ENCODE peak calls at places on chromosome X, in nine cellular contexts. F is HepG2, L is lung, S is AG04450, B is neural progenitor cell, G is cardiac muscle cell, I is body of pancreas, J is tibial artery, X is mesendoderm. W is an unnamed sample. For H3K27me3, the result is how much of the 10 kb centered on the place peaks cover.

GRCh38 chrX:84188320-84188834 is 378 bp upstream of the RPS6KA6 start:
- DNase-seq in F (no peak), L (peak), S (peak), B (peak), G (peak), I (peak), J (peak), X (peak), W (peak)

GRCh38 chrX:115689931-115690330 is 129.0 kb downstream of the PLS3 start:
- DNase-seq in F (no peak), L (no peak), S (no peak), B (peak), G (no peak), I (no peak), J (no peak), X (peak), W (peak)

GRCh38 chrX:133849676-133850075 is 135.7 kb downstream of the GPC3 start:
- DNase-seq in F (no peak), L (no peak), S (no peak), B (no peak), G (no peak), I (no peak), J (no peak), X (peak), W (no peak)

GRCh38 chrX:50054147-50054546 is 131.8 kb downstream of the CLCN5 start:
- DNase-seq in F (no peak), L (no peak), S (no peak), B (no peak), G (no peak), I (no peak), J (no peak), X (peak), W (no peak)

GRCh38 chrX:134733595-134733994 is 75.3 kb upstream of the PLAC1 start:
- DNase-seq in F (no peak), L (no peak), S (no peak), B (no peak), G (peak), I (no peak), J (no peak), X (no peak), W (no peak)

GRCh38 chrX:75038925-75039324 is 113.7 kb upstream of the NEXMIF start:
- DNase-seq in F (peak), L (no peak), S (no peak), B (peak), G (peak), I (no peak), J (no peak), X (peak), W (peak)

GRCh38 chrX:115367455-115367854 is 77.9 kb downstream of the LUZP4 start:
- DNase-seq in F (no peak), L (no peak), S (no peak), B (no peak), G (no peak), I (no peak), J (no peak), X (peak), W (peak)

GRCh38 chrX:129968968-129969367 is 13.5 kb upstream of the BCORL1 start:
- DNase-seq in F (no peak), L (no peak), S (no peak), B (no peak), G (no peak), I (no peak), J (no peak), X (no peak), W (no peak)

DNA sequence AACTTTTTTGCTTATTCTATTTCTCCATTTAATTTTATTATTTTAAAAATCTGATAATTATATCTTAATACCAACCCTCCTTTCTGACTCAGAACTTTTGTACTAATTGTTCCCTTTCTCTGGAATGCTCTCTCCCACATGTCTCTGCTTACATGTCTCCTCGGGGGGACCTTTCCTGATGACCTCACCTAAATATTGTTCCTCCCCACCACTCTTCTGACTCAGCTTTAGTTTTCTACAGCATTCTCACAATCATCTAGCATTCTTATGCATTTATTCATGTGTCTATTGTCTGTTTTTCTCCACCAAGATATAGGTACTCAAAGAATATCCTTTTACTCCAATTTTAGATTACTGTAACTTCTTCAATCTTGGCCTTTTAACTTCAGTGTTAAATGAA is 128.7 kb downstream of the MSL3 start:
- DNase-seq in F (no peak), L (no peak), S (no peak), B (no peak), G (no peak), I (no peak), J (no peak), X (peak), W (peak)
- H3K27ac ChIP-seq in F (no peak), L (no peak), S (no peak), B (no peak), G (no peak), I (no peak), J (no peak), X (no peak), W (peak)

GRCh38 chrX:136250191-136251041 is 784 bp downstream of the MAP7D3 start:
- DNase-seq in F (no peak), L (no peak), S (no peak), B (peak), G (peak), I (no peak), J (no peak), X (peak), W (no peak)
- H3K27me3 ChIP-seq in F (under half), L (under half), S (under half), B (under half), G (under half), I (under half), J (under half), X (under half), W (under half)

GRCh38 chrX:21883258-21883657 is 27.5 kb downstream of the YY2 start:
- DNase-seq in F (peak), L (no peak), S (no peak), B (no peak), G (no peak), I (no peak), J (peak), X (no peak), W (peak)
- H3K27ac ChIP-seq in F (no peak), L (no peak), S (no peak), B (no peak), G (peak), I (no peak), J (no peak), X (no peak), W (no peak)

GRCh38 chrX:105820247-105820646 is 2.1 kb upstream of the NRK start:
- DNase-seq in F (no peak), L (no peak), S (no peak), B (peak), G (no peak), I (no peak), J (no peak), X (peak), W (no peak)
- H3K27me3 ChIP-seq in F (under half), L (under half), S (under half), B (half or more), G (half or more), I (under half), J (under half), X (under half), W (under half)

DNA sequence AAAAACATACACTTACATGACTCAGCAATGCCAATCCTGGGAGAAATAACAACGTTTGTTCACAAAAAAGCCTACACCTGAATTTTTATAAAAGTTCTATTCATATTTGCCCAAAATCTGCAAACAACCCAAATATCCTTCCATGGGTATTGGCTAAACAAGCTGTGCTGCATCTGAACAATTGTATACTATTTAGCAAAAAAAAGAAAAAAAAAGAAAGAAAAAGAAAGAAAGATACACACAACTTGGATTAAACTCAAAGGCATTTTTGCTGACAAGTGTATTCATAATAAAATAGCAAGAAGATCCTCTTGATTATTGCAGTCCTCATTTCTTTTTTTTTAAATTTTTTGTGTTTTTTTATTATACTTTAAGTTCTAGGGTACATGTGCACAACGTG is 24.5 kb upstream of the MAGEA3 start:
- DNase-seq in F (no peak), L (no peak), S (no peak), B (no peak), G (no peak), I (no peak), J (no peak), X (no peak), W (no peak)
- H3K27ac ChIP-seq in F (no peak), L (no peak), S (no peak), B (no peak), G (no peak), I (no peak), J (no peak), X (no peak), W (no peak)

DNA sequence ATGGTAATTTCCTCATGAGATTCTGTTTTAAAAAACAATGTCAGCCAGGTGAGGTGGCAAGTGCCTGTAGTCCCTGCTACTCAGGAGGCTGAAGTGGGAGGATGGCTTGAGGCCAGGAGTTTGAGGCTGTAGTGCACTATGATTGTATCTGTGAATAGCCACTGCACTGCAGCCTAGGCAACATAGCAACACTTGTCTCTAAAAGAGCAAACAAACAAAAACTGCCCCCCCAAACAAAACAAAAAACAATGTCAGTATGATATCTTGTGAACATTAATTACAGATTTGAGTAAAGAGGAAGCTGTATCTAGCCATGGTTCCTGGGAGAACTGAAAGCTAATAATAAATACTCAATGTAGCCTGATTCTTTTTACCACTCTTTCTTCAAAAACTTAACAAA is 6.8 kb upstream of the MSL3 start:
- DNase-seq in F (no peak), L (no peak), S (no peak), B (no peak), G (no peak), I (no peak), J (no peak), X (no peak), W (no peak)
- H3K27me3 ChIP-seq in F (under half), L (under half), S (under half), B (under half), G (under half), I (under half), J (under half), X (under half), W (under half)

DNA sequence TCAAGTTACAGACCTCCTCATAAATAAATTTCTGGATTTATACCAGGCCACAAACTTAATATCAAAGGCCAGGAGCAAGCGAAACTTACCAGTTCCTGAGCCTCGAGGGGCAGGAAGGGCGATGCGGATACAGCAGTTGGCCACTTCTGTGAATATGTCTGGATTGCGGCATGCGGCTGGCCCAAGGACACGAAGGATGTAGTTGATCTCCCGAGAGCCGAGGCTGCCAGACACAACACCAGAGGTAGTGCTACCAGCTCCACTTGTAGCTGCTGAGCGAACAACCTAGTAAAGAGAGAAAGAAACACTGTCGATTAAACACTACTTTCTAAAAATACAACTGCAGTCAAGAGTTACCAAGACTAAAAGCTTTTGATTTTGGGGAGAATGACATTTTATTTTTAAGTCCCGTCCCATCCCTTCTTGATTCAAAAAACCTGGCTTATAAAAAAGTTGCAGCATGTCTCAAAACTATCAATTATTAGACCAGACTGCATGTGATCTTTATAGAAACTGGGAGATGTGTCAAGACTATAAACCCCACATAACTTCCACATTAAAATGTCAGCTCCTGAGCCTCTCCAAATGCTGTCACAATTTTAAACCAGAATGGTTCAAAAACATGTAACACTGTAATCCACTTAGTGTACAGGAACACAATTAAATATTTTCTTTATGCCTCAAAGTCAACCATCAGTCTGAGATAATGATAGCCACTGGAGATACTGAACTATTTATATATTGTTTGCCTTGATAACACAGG is 105.6 kb downstream of the HUWE1 start:
- DNase-seq in F (no peak), L (no peak), S (no peak), B (no peak), G (no peak), I (no peak), J (no peak), X (no peak), W (no peak)
- H3K27ac ChIP-seq in F (no peak), L (no peak), S (no peak), B (no peak), G (no peak), I (no peak), J (no peak), X (no peak), W (no peak)

GRCh38 chrX:94977562-94977961 is 1303.6 kb downstream of the FAM133A start:
- DNase-seq in F (no peak), L (no peak), S (no peak), B (no peak), G (no peak), I (no peak), J (no peak), X (no peak), W (no peak)

DNA sequence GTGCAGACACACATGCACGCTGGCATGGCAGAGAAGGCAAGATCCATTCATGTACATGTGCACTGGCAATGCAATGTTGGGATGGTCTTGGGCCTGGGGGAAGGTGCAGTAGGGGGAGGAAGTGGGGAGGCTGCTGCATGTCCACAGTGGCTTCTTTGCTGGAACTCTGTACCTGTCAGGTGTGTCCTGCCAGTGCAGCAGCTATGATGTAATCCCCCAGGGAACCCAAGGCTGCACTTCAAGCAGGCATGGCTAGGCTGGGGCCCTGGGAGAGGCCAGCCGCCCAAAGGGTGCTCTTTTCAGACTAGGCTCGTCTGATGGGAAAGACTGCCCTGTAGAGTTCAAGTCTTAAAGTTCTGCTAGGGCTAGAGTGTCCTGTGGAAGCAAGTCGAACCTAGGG is 1304.0 kb downstream of the FAM133A start:
- DNase-seq in F (no peak), L (no peak), S (no peak), B (no peak), G (no peak), I (no peak), J (no peak), X (no peak), W (no peak)
- H3K27me3 ChIP-seq in F (under half), L (under half), S (under half), B (under half), G (under half), I (under half), J (under half), X (under half), W (under half)

W was measured in brain microvascular endothelial cell.